ENCODE peak calls at places on chromosomes 13 and 19, in five cellular contexts. X is small intestine, N is astrocyte, I is EL, U is hypothalamus. Q is an unnamed sample.

GRCh38 chr13:113323869-113324268 is 26.8 kb downstream of the LAMP1 start:
- DNase-seq in X (no peak), N (no peak), I (no peak), U (no peak), Q (no peak)

GRCh38 chr19:46303702-46304397 is 7.0 kb downstream of the HIF3A start:
- DNase-seq in X (peak; percentile 98), N (no peak), I (no peak), U (peak; percentile 14), Q (peak; percentile 47)

GRCh38 chr13:84645196-84646071 is 763.2 kb upstream of the SLITRK1 start:
- DNase-seq in X (no peak), N (peak; percentile 92), I (peak; percentile 68), U (no peak), Q (peak; percentile 81)

GRCh38 chr19:52034051-52034728 is 6.0 kb upstream of the ZNF614 start:
- DNase-seq in X (no peak), N (peak; percentile 21), I (no peak), U (no peak), Q (peak; percentile 41)

GRCh38 chr19:33362508-33363228 is 10.8 kb upstream of the CEBPG start:
- DNase-seq in X (no peak), N (no peak), I (no peak), U (no peak), Q (no peak)

GRCh38 chr13:21232196-21232595 is 55.7 kb downstream of the MRPL57 start:
- DNase-seq in X (no peak), N (no peak), I (no peak), U (no peak), Q (peak; percentile 67)

GRCh38 chr19:56132316-56132822 is 8.7 kb upstream of the ZNF444 start:
- DNase-seq in X (no peak), N (peak; percentile 64), I (no peak), U (no peak), Q (no peak)

GRCh38 chr19:31269425-31270127 is 79.7 kb downstream of the TSHZ3 start:
- DNase-seq in X (no peak), N (peak; percentile 43), I (peak; percentile 3), U (no peak), Q (peak; percentile 46)

GRCh38 chr19:48540110-48540509 is 11.9 kb upstream of the SULT2B1 start:
- DNase-seq in X (peak; percentile 23), N (no peak), I (no peak), U (no peak), Q (peak; percentile 16)

GRCh38 chr19:52226652-52227051 is 36.8 kb downstream of the PPP2R1A start:
- DNase-seq in X (no peak), N (no peak), I (no peak), U (no peak), Q (no peak)

GRCh38 chr13:94308808-94309207 is 170.7 kb downstream of the DCT start:
- DNase-seq in X (no peak), N (no peak), I (peak; percentile 14), U (no peak), Q (no peak)

GRCh38 chr19:43790587-43790986 is 9.8 kb upstream of the KCNN4 start:
- DNase-seq in X (no peak), N (no peak), I (no peak), U (no peak), Q (no peak)

GRCh38 chr13:110214637-110215036 is 92.3 kb downstream of the COL4A1 start:
- DNase-seq in X (no peak), N (no peak), I (no peak), U (no peak), Q (no peak)

GRCh38 chr19:27974082-27974513 is 1238.9 kb downstream of the UQCRFS1 start:
- DNase-seq in X (no peak), N (peak; percentile 41), I (peak; percentile 16), U (peak; percentile 7), Q (peak; percentile 69)

GRCh38 chr19:10915511-10916091 is 12.8 kb downstream of the YIPF2 start:
- DNase-seq in X (no peak), N (peak; percentile 68), I (peak; percentile 95), U (no peak), Q (peak; percentile 97)

GRCh38 chr13:109160887-109161669 is 531.7 kb downstream of the MYO16 start:
- DNase-seq in X (no peak), N (no peak), I (peak; percentile 9), U (no peak), Q (no peak)

GRCh38 chr13:99658266-99658991 is 157.2 kb downstream of the TM9SF2 start:
- DNase-seq in X (peak; percentile 72), N (peak; percentile 33), I (peak; percentile 16), U (peak; percentile 38), Q (peak; percentile 79)

GRCh38 chr13:110298566-110299321 is 8.2 kb downstream of the COL4A1 start:
- DNase-seq in X (no peak), N (no peak), I (no peak), U (no peak), Q (no peak)

Q was measured in GM23248.